ENCODE peak calls at places on chromosomes 6 and 20, in nine cellular contexts. One of them, this sample, is unnamed.

GRCh38 chr20:59751075-59751711 is 146.9 kb downstream of the PHACTR3 start:
- DNase-seq in AG10803: peak; percentile 79
- DNase-seq in AG04449: peak; percentile 9
- DNase-seq in OCI-LY7: peak; percentile 20
- DNase-seq in HCT116: peak; percentile 27
- DNase-seq in A549: peak; percentile 68
- DNase-seq in lung: peak; percentile 58
- DNase-seq in kidney: peak; percentile 90
- DNase-seq in epithelial cell of esophagus: peak; percentile 42
- DNase-seq in this sample: no peak

GRCh38 chr6:126118058-126118759 is 131.9 kb downstream of the TRMT11 start:
- DNase-seq in HCT116: no peak
- DNase-seq in AG10803: no peak
- DNase-seq in kidney: no peak
- DNase-seq in lung: no peak
- DNase-seq in A549: no peak
- DNase-seq in epithelial cell of esophagus: no peak
- DNase-seq in AG04449: no peak
- DNase-seq in OCI-LY7: no peak
- DNase-seq in this sample: no peak

GRCh38 chr6:1131285-1132079 is 180.4 kb upstream of the FOXQ1 start:
- DNase-seq in AG04449: peak; percentile 72
- DNase-seq in epithelial cell of esophagus: peak; percentile 98
- DNase-seq in lung: no peak
- DNase-seq in AG10803: peak; percentile 92
- DNase-seq in A549: no peak
- DNase-seq in HCT116: no peak
- DNase-seq in kidney: no peak
- DNase-seq in OCI-LY7: no peak
- DNase-seq in this sample: peak; percentile 98

GRCh38 chr6:39560915-39561314 is 164.3 kb downstream of the KIF6 start:
- DNase-seq in OCI-LY7: no peak
- DNase-seq in HCT116: no peak
- DNase-seq in A549: no peak
- DNase-seq in AG10803: no peak
- DNase-seq in lung: no peak
- DNase-seq in kidney: no peak
- DNase-seq in epithelial cell of esophagus: no peak
- DNase-seq in AG04449: no peak
- DNase-seq in this sample: no peak

GRCh38 chr6:148968636-148969270 is 221.9 kb downstream of the UST start:
- DNase-seq in AG04449: peak; percentile 51
- DNase-seq in epithelial cell of esophagus: no peak
- DNase-seq in A549: no peak
- DNase-seq in AG10803: peak; percentile 76
- DNase-seq in lung: no peak
- DNase-seq in kidney: no peak
- DNase-seq in OCI-LY7: no peak
- DNase-seq in HCT116: no peak
- DNase-seq in this sample: no peak

GRCh38 chr6:22906091-22906549 is 336.8 kb downstream of the HDGFL1 start:
- DNase-seq in epithelial cell of esophagus: peak; percentile 63
- DNase-seq in AG04449: no peak
- DNase-seq in kidney: no peak
- DNase-seq in OCI-LY7: no peak
- DNase-seq in AG10803: peak; percentile 54
- DNase-seq in lung: no peak
- DNase-seq in A549: peak; percentile 28
- DNase-seq in HCT116: no peak
- DNase-seq in this sample: no peak

GRCh38 chr20:51860015-51860882 is 57.9 kb upstream of the SALL4 start:
- DNase-seq in A549: peak; percentile 60
- DNase-seq in OCI-LY7: no peak
- DNase-seq in kidney: no peak
- DNase-seq in lung: no peak
- DNase-seq in AG10803: peak; percentile 86
- DNase-seq in AG04449: no peak
- DNase-seq in HCT116: no peak
- DNase-seq in epithelial cell of esophagus: no peak
- DNase-seq in this sample: no peak

GRCh38 chr6:32192608-32193039 is at the start of gene GPSM3:
- DNase-seq in lung: no peak
- DNase-seq in HCT116: no peak
- DNase-seq in kidney: peak; percentile 87
- DNase-seq in epithelial cell of esophagus: peak; percentile 19
- DNase-seq in OCI-LY7: peak; percentile 71
- DNase-seq in AG10803: peak; percentile 42
- DNase-seq in AG04449: no peak
- DNase-seq in A549: no peak
- DNase-seq in this sample: no peak

GRCh38 chr20:36353740-36354139 is 47.6 kb downstream of the DLGAP4 start:
- DNase-seq in OCI-LY7: no peak
- DNase-seq in A549: no peak
- DNase-seq in AG10803: no peak
- DNase-seq in kidney: no peak
- DNase-seq in HCT116: no peak
- DNase-seq in AG04449: no peak
- DNase-seq in epithelial cell of esophagus: no peak
- DNase-seq in lung: no peak
- DNase-seq in this sample: no peak

GRCh38 chr6:134287863-134288537 is 29.9 kb downstream of the SGK1 start:
- DNase-seq in epithelial cell of esophagus: no peak
- DNase-seq in lung: no peak
- DNase-seq in A549: peak; percentile 53
- DNase-seq in kidney: no peak
- DNase-seq in OCI-LY7: no peak
- DNase-seq in HCT116: no peak
- DNase-seq in AG10803: no peak
- DNase-seq in AG04449: peak; percentile 14
- DNase-seq in this sample: no peak

GRCh38 chr6:40947876-40948514 is 91.0 kb downstream of the UNC5CL start:
- DNase-seq in AG04449: no peak
- DNase-seq in A549: no peak
- DNase-seq in lung: no peak
- DNase-seq in HCT116: no peak
- DNase-seq in epithelial cell of esophagus: peak; percentile 70
- DNase-seq in OCI-LY7: no peak
- DNase-seq in kidney: no peak
- DNase-seq in AG10803: peak; percentile 68
- DNase-seq in this sample: peak; percentile 56

GRCh38 chr20:3483309-3483708 is 12.5 kb downstream of the ATRN start:
- DNase-seq in AG04449: no peak
- DNase-seq in lung: no peak
- DNase-seq in kidney: no peak
- DNase-seq in A549: no peak
- DNase-seq in epithelial cell of esophagus: no peak
- DNase-seq in OCI-LY7: no peak
- DNase-seq in HCT116: no peak
- DNase-seq in AG10803: no peak
- DNase-seq in this sample: no peak

GRCh38 chr6:168334072-168334471 is 14.5 kb upstream of the DACT2 start:
- DNase-seq in lung: no peak
- DNase-seq in AG04449: no peak
- DNase-seq in kidney: no peak
- DNase-seq in OCI-LY7: no peak
- DNase-seq in HCT116: no peak
- DNase-seq in A549: no peak
- DNase-seq in epithelial cell of esophagus: no peak
- DNase-seq in AG10803: no peak
- DNase-seq in this sample: no peak

GRCh38 chr6:143823463-143824006 is 19.6 kb upstream of the LTV1 start:
- DNase-seq in A549: no peak
- DNase-seq in AG10803: peak; percentile 19
- DNase-seq in epithelial cell of esophagus: peak; percentile 65
- DNase-seq in lung: no peak
- DNase-seq in OCI-LY7: no peak
- DNase-seq in HCT116: no peak
- DNase-seq in kidney: no peak
- DNase-seq in AG04449: no peak
- DNase-seq in this sample: no peak

GRCh38 chr6:3442444-3443220 is 14.2 kb downstream of the SLC22A23 start:
- DNase-seq in AG10803: peak; percentile 50
- DNase-seq in A549: peak; percentile 14
- DNase-seq in HCT116: no peak
- DNase-seq in lung: no peak
- DNase-seq in epithelial cell of esophagus: peak; percentile 62
- DNase-seq in OCI-LY7: no peak
- DNase-seq in AG04449: peak; percentile 21
- DNase-seq in kidney: no peak
- DNase-seq in this sample: peak; percentile 36

GRCh38 chr6:132190097-132190814 is 211.0 kb downstream of the MOXD1 start:
- DNase-seq in HCT116: peak; percentile 3
- DNase-seq in epithelial cell of esophagus: no peak
- DNase-seq in lung: no peak
- DNase-seq in A549: no peak
- DNase-seq in OCI-LY7: no peak
- DNase-seq in kidney: no peak
- DNase-seq in AG04449: no peak
- DNase-seq in AG10803: peak; percentile 35
- DNase-seq in this sample: no peak

GRCh38 chr6:75830959-75831885 is 82.2 kb downstream of the MYO6 start:
- DNase-seq in OCI-LY7: no peak
- DNase-seq in A549: no peak
- DNase-seq in kidney: no peak
- DNase-seq in epithelial cell of esophagus: peak; percentile 80
- DNase-seq in HCT116: no peak
- DNase-seq in AG10803: peak; percentile 55
- DNase-seq in lung: no peak
- DNase-seq in AG04449: peak; percentile 12
- DNase-seq in this sample: no peak

GRCh38 chr20:21053002-21053762 is 53.0 kb downstream of the LINC00237 start:
- DNase-seq in AG04449: no peak
- DNase-seq in OCI-LY7: no peak
- DNase-seq in kidney: no peak
- DNase-seq in A549: no peak
- DNase-seq in lung: no peak
- DNase-seq in AG10803: no peak
- DNase-seq in HCT116: no peak
- DNase-seq in epithelial cell of esophagus: peak; percentile 4
- DNase-seq in this sample: no peak

GRCh38 chr20:4813839-4814695 is 92.4 kb downstream of the PRND start:
- DNase-seq in AG10803: no peak
- DNase-seq in OCI-LY7: peak; percentile 80
- DNase-seq in HCT116: no peak
- DNase-seq in epithelial cell of esophagus: no peak
- DNase-seq in AG04449: no peak
- DNase-seq in kidney: peak; percentile 75
- DNase-seq in A549: no peak
- DNase-seq in lung: no peak
- DNase-seq in this sample: no peak

GRCh38 chr6:2984738-2985381 is 13.5 kb upstream of the SERPINB6 start:
- DNase-seq in HCT116: no peak
- DNase-seq in AG04449: no peak
- DNase-seq in lung: no peak
- DNase-seq in A549: no peak
- DNase-seq in AG10803: no peak
- DNase-seq in kidney: no peak
- DNase-seq in OCI-LY7: no peak
- DNase-seq in epithelial cell of esophagus: no peak
- DNase-seq in this sample: no peak

GRCh38 chr6:55265409-55266114 is 61.7 kb upstream of the GFRAL start:
- DNase-seq in HCT116: no peak
- DNase-seq in lung: no peak
- DNase-seq in AG04449: no peak
- DNase-seq in OCI-LY7: no peak
- DNase-seq in kidney: no peak
- DNase-seq in AG10803: no peak
- DNase-seq in A549: no peak
- DNase-seq in epithelial cell of esophagus: no peak
- DNase-seq in this sample: no peak
- H3K4me3 ChIP-seq in HCT116: no peak overlapping the region
- H3K4me3 ChIP-seq in lung: no peak overlapping the region
- H3K4me3 ChIP-seq in AG04449: no peak overlapping the region
- H3K4me3 ChIP-seq in OCI-LY7: no peak overlapping the region
- H3K4me3 ChIP-seq in kidney: no peak overlapping the region
- H3K4me3 ChIP-seq in AG10803: no peak overlapping the region
- H3K4me3 ChIP-seq in A549: no peak overlapping the region
- H3K4me3 ChIP-seq in epithelial cell of esophagus: no peak overlapping the region
- H3K4me3 ChIP-seq in this sample: no peak overlapping the region

GRCh38 chr6:12890171-12890790 is 173.7 kb downstream of the PHACTR1 start:
- DNase-seq in AG04449: no peak
- DNase-seq in epithelial cell of esophagus: peak; percentile 2
- DNase-seq in A549: peak; percentile 17
- DNase-seq in OCI-LY7: peak; percentile 29
- DNase-seq in HCT116: peak; percentile 19
- DNase-seq in kidney: no peak
- DNase-seq in AG10803: no peak
- DNase-seq in lung: no peak
- DNase-seq in this sample: no peak
- TF ChIP-seq CTCF in AG04449: peak; percentile 19
- TF ChIP-seq CTCF in epithelial cell of esophagus: peak; percentile 58
- TF ChIP-seq CTCF in A549: peak; percentile 12
- TF ChIP-seq CTCF in OCI-LY7: peak; percentile 79
- TF ChIP-seq CTCF in HCT116: peak; percentile 73
- TF ChIP-seq CTCF in kidney: peak; percentile 11
- TF ChIP-seq CTCF in AG10803: no peak
- TF ChIP-seq CTCF in lung: no peak
- TF ChIP-seq CTCF in this sample: peak; percentile 56

GRCh38 chr6:170080828-170081368 is 210.0 kb downstream of the DLL1 start:
- DNase-seq in OCI-LY7: no peak
- DNase-seq in kidney: peak; percentile 65
- DNase-seq in AG10803: no peak
- DNase-seq in HCT116: no peak
- DNase-seq in A549: no peak
- DNase-seq in lung: no peak
- DNase-seq in epithelial cell of esophagus: no peak
- DNase-seq in AG04449: no peak
- DNase-seq in this sample: no peak
- H3K4me3 ChIP-seq in OCI-LY7: no peak overlapping the region
- H3K4me3 ChIP-seq in kidney: no peak overlapping the region
- H3K4me3 ChIP-seq in AG10803: no peak overlapping the region
- H3K4me3 ChIP-seq in HCT116: no peak overlapping the region
- H3K4me3 ChIP-seq in A549: no peak overlapping the region
- H3K4me3 ChIP-seq in lung: no peak overlapping the region
- H3K4me3 ChIP-seq in epithelial cell of esophagus: no peak overlapping the region
- H3K4me3 ChIP-seq in AG04449: no peak overlapping the region
- H3K4me3 ChIP-seq in this sample: no peak overlapping the region

GRCh38 chr6:50795574-50795973 is 23.1 kb upstream of the TFAP2B start:
- DNase-seq in AG10803: no peak
- DNase-seq in OCI-LY7: no peak
- DNase-seq in epithelial cell of esophagus: no peak
- DNase-seq in AG04449: no peak
- DNase-seq in kidney: peak; percentile 41
- DNase-seq in A549: no peak
- DNase-seq in HCT116: no peak
- DNase-seq in lung: no peak
- DNase-seq in this sample: no peak

DNA sequence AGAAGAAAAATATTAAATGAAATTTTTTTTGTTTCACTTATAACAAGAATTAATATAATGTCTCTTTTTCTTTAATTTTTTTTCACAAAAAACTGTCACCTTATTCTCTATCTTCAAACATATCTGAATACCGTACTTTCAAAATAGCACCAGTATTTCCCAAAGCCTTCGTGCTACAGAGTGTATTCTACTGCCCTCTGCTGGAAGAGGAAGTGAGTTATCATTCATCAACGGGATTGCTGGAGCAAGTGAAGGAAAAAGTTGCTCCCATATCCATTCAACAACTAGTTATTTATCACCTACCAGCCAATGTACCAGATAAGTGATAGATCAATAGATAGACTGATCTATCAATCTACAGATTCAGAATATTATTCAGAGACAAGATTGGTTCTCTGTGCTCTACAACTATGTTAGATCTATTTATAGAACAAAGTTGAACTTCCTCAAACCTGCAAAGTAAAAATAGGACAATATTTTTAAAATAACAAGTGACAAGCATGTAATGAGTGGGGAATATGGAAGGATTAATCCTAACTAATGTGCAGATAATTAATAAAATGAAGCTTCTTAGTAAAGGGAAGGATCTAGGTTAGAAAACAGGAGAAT is 26.7 kb upstream of the TFAP2B start:
- DNase-seq in AG10803: peak; percentile 46
- DNase-seq in HCT116: no peak
- DNase-seq in kidney: no peak
- DNase-seq in lung: no peak
- DNase-seq in AG04449: no peak
- DNase-seq in OCI-LY7: peak; percentile 54
- DNase-seq in A549: peak; percentile 34
- DNase-seq in epithelial cell of esophagus: peak; percentile 66
- DNase-seq in this sample: peak; percentile 13
- TF ChIP-seq CTCF in AG10803: peak; percentile 89
- TF ChIP-seq CTCF in HCT116: peak; percentile 59
- TF ChIP-seq CTCF in kidney: peak; percentile 60
- TF ChIP-seq CTCF in lung: peak; percentile 36
- TF ChIP-seq CTCF in AG04449: peak; percentile 71
- TF ChIP-seq CTCF in OCI-LY7: peak; percentile 93
- TF ChIP-seq CTCF in A549: peak; percentile 56
- TF ChIP-seq CTCF in epithelial cell of esophagus: peak; percentile 90
- TF ChIP-seq CTCF in this sample: peak; percentile 94

This sample was measured in epithelial cell of proximal tubule.